ENCODE peak calls at places on chromosomes 6 and 20, in eight cellular contexts. X is MCF 10A, L is smooth muscle cell of the brain vasculature, G is occipital lobe, Q is GDM1, N is thoracic aorta, O is non-pigmented ciliary epithelial cell, P is HuH-7.5. D is an unnamed sample.

GRCh38 chr20:22620342-22620741 is 36.0 kb upstream of the FOXA2 start:
- DNase-seq in X (no peak), L (no peak), G (no peak), Q (peak; percentile 51), N (no peak), O (no peak), P (no peak), D (no peak)

GRCh38 chr6:129707028-129707427 is 2.9 kb downstream of the ARHGAP18 start:
- DNase-seq in X (no peak), L (no peak), G (no peak), Q (no peak), N (no peak), O (no peak), P (no peak), D (no peak)

GRCh38 chr6:85494551-85495337 is 44.9 kb downstream of the NT5E start:
- DNase-seq in X (peak; percentile 71), L (no peak), G (no peak), Q (no peak), N (no peak), O (no peak), P (no peak), D (no peak)

GRCh38 chr6:15473741-15474161 is 189.1 kb downstream of the DTNBP1 start:
- DNase-seq in X (peak; percentile 87), L (peak; percentile 49), G (no peak), Q (no peak), N (no peak), O (no peak), P (no peak), D (no peak)

GRCh38 chr20:54566224-54566750 is 90.9 kb downstream of the DOK5 start:
- DNase-seq in X (no peak), L (no peak), G (no peak), Q (no peak), N (no peak), O (no peak), P (no peak), D (no peak)

GRCh38 chr6:90319044-90319443 is 22.4 kb upstream of the BACH2 start:
- DNase-seq in X (no peak), L (no peak), G (no peak), Q (no peak), N (no peak), O (no peak), P (no peak), D (peak; percentile 3)

GRCh38 chr6:150072201-150072600 is 3.3 kb upstream of the ULBP3 start:
- DNase-seq in X (peak; percentile 77), L (no peak), G (no peak), Q (no peak), N (peak; percentile 26), O (no peak), P (peak; percentile 51), D (no peak)

GRCh38 chr6:54861846-54862616 is 15.5 kb downstream of the FAM83B start:
- DNase-seq in X (no peak), L (no peak), G (no peak), Q (no peak), N (no peak), O (no peak), P (no peak), D (no peak)

GRCh38 chr6:118905851-118906250 is 11.9 kb downstream of the ASF1A start:
- DNase-seq in X (no peak), L (no peak), G (no peak), Q (no peak), N (no peak), O (no peak), P (no peak), D (no peak)

GRCh38 chr20:51154708-51155690 is 132.1 kb upstream of the KCNG1 start:
- DNase-seq in X (no peak), L (no peak), G (no peak), Q (no peak), N (no peak), O (no peak), P (no peak), D (no peak)

GRCh38 chr20:48308232-48308781 is 519.5 kb downstream of the PREX1 start:
- DNase-seq in X (no peak), L (no peak), G (no peak), Q (no peak), N (no peak), O (no peak), P (no peak), D (no peak)

GRCh38 chr20:58890073-58890453 is 37.5 kb downstream of the GNAS start:
- DNase-seq in X (no peak), L (no peak), G (no peak), Q (no peak), N (no peak), O (no peak), P (no peak), D (no peak)

GRCh38 chr6:101296184-101296583 is 97.3 kb upstream of the GRIK2 start:
- DNase-seq in X (peak; percentile 53), L (no peak), G (no peak), Q (no peak), N (no peak), O (no peak), P (no peak), D (no peak)

GRCh38 chr6:30682181-30683117 is 4.0 kb downstream of the PPP1R18 start:
- DNase-seq in X (peak; percentile 68), L (peak; percentile 77), G (peak; percentile 25), Q (peak; percentile 99), N (peak; percentile 72), O (peak; percentile 80), P (no peak), D (peak; percentile 62)

D was measured in AG04449.